ENCODE peak calls at places on chromosomes 1 and 21, in four cellular contexts. P is activated CD8-positive, alpha-beta memory T cell treated with anti-CD3 and anti-CD28 coated beads, Interleukin-2, amount 50 U/mL, for 4 hours; M is stimulated activated CD4-positive, alpha-beta T cell treated with anti-CD3 and anti-CD28 coated beads, Interleukin-1b, Interleukin-23, amount 100 ng/mL, for 4 hours; O is AML-193. Q is an unnamed sample.

GRCh38 chr1:197392541-197392940 is 124.5 kb downstream of the CRB1 start:
- DNase-seq in P (no peak), O (no peak), M (no peak), Q (no peak)

GRCh38 chr1:85091647-85092295 is 43.5 kb upstream of the MCOLN3 start:
- DNase-seq in P (no peak), O (peak; percentile 62), M (no peak), Q (peak; percentile 26)

GRCh38 chr21:18759751-18760161 is 356.2 kb upstream of the TMPRSS15 start:
- DNase-seq in M (no peak), P (no peak), O (no peak), Q (no peak)

GRCh38 chr1:203440780-203441179 is 34.8 kb upstream of the PRELP start:
- DNase-seq in P (no peak), O (no peak), M (no peak), Q (no peak)

GRCh38 chr1:30715886-30716285 is 7.5 kb downstream of the MATN1 start:
- DNase-seq in P (no peak), O (no peak), M (no peak), Q (no peak)

GRCh38 chr21:43188181-43188580 is 19.4 kb downstream of the CRYAA start:
- DNase-seq in O (no peak), M (no peak), P (no peak), Q (no peak)

GRCh38 chr1:160520582-160520981 is 2.5 kb downstream of the SLAMF6 start:
- DNase-seq in M (no peak), O (no peak), P (no peak), Q (no peak)

GRCh38 chr21:45108808-45109800 is 34.7 kb downstream of the ADARB1 start:
- DNase-seq in P (peak; percentile 28), M (no peak), O (no peak), Q (no peak)

GRCh38 chr1:59417406-59417805 is 120.5 kb downstream of the FGGY start:
- DNase-seq in P (no peak), O (no peak), M (no peak), Q (no peak)

GRCh38 chr21:44939532-44940115 is at the start of gene SLX9:
- DNase-seq in M (peak; percentile 76), P (peak; percentile 80), O (peak; percentile 53), Q (peak; percentile 56)

GRCh38 chr1:13990939-13991338 is 291.0 kb downstream of the PRDM2 start:
- DNase-seq in M (no peak), P (no peak), O (no peak), Q (no peak)

GRCh38 chr1:99599678-99600175 is 46.2 kb upstream of the PALMD start:
- DNase-seq in M (no peak), P (no peak), O (no peak), Q (peak; percentile 89)

GRCh38 chr1:64042331-64043100 is 160.9 kb upstream of the UBE2U start:
- DNase-seq in M (no peak), O (no peak), P (no peak), Q (peak; percentile 58)

GRCh38 chr1:97668945-97669344 is 251.9 kb downstream of the DPYD start:
- DNase-seq in O (no peak), P (no peak), M (no peak), Q (no peak)

GRCh38 chr1:206651958-206652890 is 16.9 kb downstream of the DYRK3 start:
- DNase-seq in P (no peak), O (no peak), M (no peak), Q (no peak)

GRCh38 chr21:43937051-43937832 is 72.2 kb downstream of the AGPAT3 start:
- DNase-seq in P (no peak), O (no peak), M (no peak), Q (no peak)

GRCh38 chr1:21815724-21816311 is 3.8 kb downstream of the LDLRAD2 start:
- DNase-seq in O (no peak), P (no peak), M (no peak), Q (no peak)

GRCh38 chr1:221101792-221102191 is 222.5 kb downstream of the HLX start:
- DNase-seq in M (no peak), P (no peak), O (no peak), Q (no peak)

GRCh38 chr1:158112994-158113758 is 67.5 kb upstream of the CD1D start:
- DNase-seq in M (peak; percentile 47), O (no peak), P (peak; percentile 50), Q (peak; percentile 9)

GRCh38 chr1:152747831-152748230 is 10.0 kb upstream of the KPRP start:
- DNase-seq in O (no peak), M (no peak), P (no peak), Q (no peak)

GRCh38 chr1:15345711-15346355 is 63.9 kb upstream of the EFHD2 start:
- DNase-seq in O (peak; percentile 81), M (peak; percentile 12), P (peak; percentile 62), Q (peak; percentile 47)

GRCh38 chr21:45086342-45086958 is 12.1 kb downstream of the ADARB1 start:
- DNase-seq in M (no peak), P (no peak), O (no peak), Q (no peak)

GRCh38 chr1:201140235-201140940 is 13.4 kb upstream of the ASCL5 start:
- DNase-seq in M (no peak), P (no peak), O (no peak), Q (no peak)

GRCh38 chr1:21781971-21782867 is 730 bp downstream of the USP48 start:
- DNase-seq in O (peak; percentile 44), P (peak; percentile 33), M (peak; percentile 12), Q (peak; percentile 34)

GRCh38 chr21:27246741-27247140 is 279.9 kb upstream of the ADAMTS5 start:
- DNase-seq in O (no peak), M (no peak), P (no peak), Q (no peak)

GRCh38 chr1:244231572-244232315 is 180.7 kb downstream of the ZBTB18 start:
- DNase-seq in M (no peak), P (no peak), O (no peak), Q (no peak)

GRCh38 chr1:202199141-202199889 is 5.7 kb downstream of the LGR6 start:
- DNase-seq in O (no peak), M (no peak), P (no peak), Q (no peak)

GRCh38 chr1:154715385-154715784 is 107.4 kb upstream of the ADAR start:
- DNase-seq in M (no peak), O (no peak), P (no peak), Q (no peak)

Q was measured in trophoblast cell.